ENCODE peak calls at places on chromosomes 16 and 17, in six cellular contexts. Y is CD8-positive, alpha-beta T cell; D is stomach; S is kidney epithelial cell; R is neural progenitor cell; W is WERI-Rb-1. U is an unnamed sample.

GRCh38 chr17:77468897-77469296 is 328.1 kb downstream of the SEC14L1 start:
- DNase-seq in Y (no peak), D (no peak), S (no peak), R (no peak), W (no peak), U (no peak)

GRCh38 chr17:28878981-28879380 is 18.6 kb downstream of the FLOT2 start:
- DNase-seq in Y (no peak), D (peak; percentile 35), S (no peak), R (peak; percentile 54), W (peak; percentile 80), U (peak; percentile 69)

GRCh38 chr16:51773051-51773450 is 622.0 kb upstream of the SALL1 start:
- DNase-seq in Y (no peak), D (no peak), S (no peak), R (no peak), W (no peak), U (no peak)

GRCh38 chr16:30927789-30928378 is 4.5 kb downstream of the FBXL19 start:
- DNase-seq in Y (no peak), D (no peak), S (no peak), R (peak; percentile 81), W (peak; percentile 94), U (peak; percentile 70)

GRCh38 chr16:78465730-78466129 is 366.3 kb downstream of the WWOX start:
- DNase-seq in Y (no peak), D (no peak), S (no peak), R (no peak), W (no peak), U (no peak)

GRCh38 chr16:31120129-31120528 is 2.7 kb downstream of the KAT8 start:
- DNase-seq in Y (no peak), D (no peak), S (no peak), R (no peak), W (no peak), U (no peak)

GRCh38 chr17:18070861-18071340 is 16.8 kb upstream of the DRG2 start:
- DNase-seq in Y (no peak), D (no peak), S (peak; percentile 16), R (peak; percentile 49), W (peak; percentile 61), U (peak; percentile 46)

GRCh38 chr16:64971211-64971610 is 150.7 kb downstream of the CDH11 start:
- DNase-seq in Y (no peak), D (no peak), S (no peak), R (no peak), W (no peak), U (no peak)

GRCh38 chr16:5032748-5033167 is 977 bp downstream of the NAGPA start:
- DNase-seq in Y (no peak), D (peak; percentile 40), S (no peak), R (no peak), W (no peak), U (no peak)

GRCh38 chr17:57766307-57766943 is 21.3 kb upstream of the CCDC182 start:
- DNase-seq in Y (no peak), D (no peak), S (no peak), R (no peak), W (no peak), U (no peak)

GRCh38 chr16:49461517-49461951 is 87.9 kb downstream of the C16orf78 start:
- DNase-seq in Y (peak; percentile 4), D (peak; percentile 2), S (no peak), R (no peak), W (no peak), U (no peak)

GRCh38 chr17:43772877-43773648 is 5.7 kb downstream of the DUSP3 start:
- DNase-seq in Y (no peak), D (no peak), S (no peak), R (no peak), W (no peak), U (no peak)

GRCh38 chr16:17629936-17630335 is 159.2 kb upstream of the XYLT1 start:
- DNase-seq in Y (no peak), D (no peak), S (no peak), R (no peak), W (no peak), U (no peak)

GRCh38 chr16:67833035-67833417 is 9.1 kb upstream of the THAP11 start:
- DNase-seq in Y (no peak), D (no peak), S (no peak), R (no peak), W (no peak), U (no peak)

GRCh38 chr16:28326881-28327610 is 34.7 kb downstream of the SBK1 start:
- DNase-seq in Y (peak; percentile 75), D (peak; percentile 67), S (no peak), R (peak; percentile 81), W (peak; percentile 72), U (peak; percentile 86)

GRCh38 chr16:17101646-17102045 is 369.1 kb downstream of the XYLT1 start:
- DNase-seq in Y (no peak), D (no peak), S (no peak), R (peak; percentile 25), W (peak; percentile 19), U (no peak)

GRCh38 chr16:87412996-87413421 is 20.9 kb downstream of the MAP1LC3B start:
- DNase-seq in Y (no peak), D (no peak), S (no peak), R (no peak), W (no peak), U (no peak)

GRCh38 chr17:6110088-6110487 is 39.9 kb downstream of the WSCD1 start:
- DNase-seq in Y (no peak), D (no peak), S (no peak), R (no peak), W (no peak), U (no peak)

GRCh38 chr16:66486773-66487579 is 59.9 kb downstream of the BEAN1 start:
- DNase-seq in Y (no peak), D (peak; percentile 24), S (peak; percentile 49), R (no peak), W (no peak), U (no peak)

GRCh38 chr16:81462683-81463082 is 18.1 kb downstream of the CMIP start:
- DNase-seq in Y (no peak), D (no peak), S (no peak), R (no peak), W (no peak), U (no peak)

GRCh38 chr17:10130263-10130662 is 68.1 kb downstream of the GAS7 start:
- DNase-seq in Y (no peak), D (no peak), S (no peak), R (no peak), W (no peak), U (no peak)

GRCh38 chr17:21066394-21066793 is 23.6 kb upstream of the USP22 start:
- DNase-seq in Y (no peak), D (peak; percentile 19), S (no peak), R (no peak), W (no peak), U (no peak)

DNA sequence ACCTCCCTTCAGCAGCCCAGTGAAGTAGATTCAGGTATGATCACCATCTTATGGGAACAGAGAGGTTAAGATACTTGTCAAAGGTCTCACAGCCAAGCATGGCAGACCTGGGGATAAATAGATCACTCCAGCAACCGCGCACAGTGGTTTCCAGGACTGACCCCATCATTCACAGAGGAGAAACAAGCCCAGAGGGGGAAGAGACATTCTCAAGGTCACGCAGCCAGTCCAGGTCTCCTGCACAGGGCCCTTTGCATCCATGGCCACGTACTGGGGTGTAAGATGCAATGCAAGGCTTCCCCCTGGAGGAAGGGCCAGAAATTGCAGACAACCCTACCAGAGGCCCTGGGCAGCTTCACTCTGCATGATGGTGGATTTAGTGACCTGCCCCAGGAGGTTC is 19.9 kb downstream of the TLE7 start:
- DNase-seq in Y (no peak), D (no peak), S (no peak), R (peak; percentile 49), W (peak; percentile 40), U (peak; percentile 55)
- TF ChIP-seq CTCF in Y (peak; percentile 30), D (peak; percentile 16), S (peak; percentile 30), R (peak; percentile 52), W (peak; percentile 65), U (peak; percentile 45)

GRCh38 chr17:2400474-2400866 is 390 bp downstream of the MNT start:
- DNase-seq in Y (peak; percentile 53), D (peak; percentile 54), S (no peak), R (peak; percentile 90), W (no peak), U (peak; percentile 59)

GRCh38 chr17:2401426-2402221 is 764 bp upstream of the MNT start:
- DNase-seq in Y (peak; percentile 99), D (peak; percentile 100), S (peak; percentile 94), R (peak; percentile 100), W (peak; percentile 99), U (peak; percentile 94)

GRCh38 chr17:2402517-2402916 is 1.7 kb upstream of the MNT start:
- DNase-seq in Y (no peak), D (no peak), S (no peak), R (peak; percentile 49), W (peak; percentile 15), U (no peak)

GRCh38 chr17:2399572-2400473 is 1.0 kb downstream of the MNT start:
- DNase-seq in Y (peak; percentile 91), D (peak; percentile 97), S (no peak), R (peak; percentile 98), W (peak; percentile 92), U (peak; percentile 94)

DNA sequence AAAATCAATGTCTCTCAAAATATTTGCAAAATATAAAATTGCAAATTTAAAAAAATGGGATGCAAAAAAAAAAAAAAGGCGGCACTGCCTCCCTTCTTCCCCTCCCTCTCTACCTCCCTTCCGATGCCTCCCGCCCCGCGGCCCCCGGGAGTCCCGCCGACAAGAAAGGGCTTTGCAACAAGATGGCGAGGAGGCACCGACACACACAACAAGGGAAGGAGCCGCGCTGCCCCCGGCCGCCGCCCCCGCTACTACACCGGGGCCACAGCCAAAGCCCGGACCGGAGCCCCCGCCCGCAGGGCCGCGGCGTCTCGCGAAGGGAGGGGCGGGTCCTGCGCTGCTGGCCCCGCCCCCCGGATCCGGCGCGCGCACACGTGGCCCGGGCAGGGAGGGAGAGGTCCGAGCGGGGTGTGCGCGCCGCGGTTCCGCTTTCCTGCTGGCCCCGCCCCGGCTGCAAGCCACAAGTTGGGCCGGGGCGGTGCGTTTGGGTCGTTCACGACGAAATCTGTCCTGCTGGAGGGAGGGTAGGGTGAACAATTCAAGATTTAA is at the start of gene MNT:
- DNase-seq in Y (peak; percentile 91), D (peak; percentile 95), S (no peak), R (peak; percentile 97), W (peak; percentile 93), U (peak; percentile 95)
- TF ChIP-seq CTCF in Y (no peak), D (peak; percentile 24), S (no peak), R (no peak), W (no peak), U (no peak)

DNA sequence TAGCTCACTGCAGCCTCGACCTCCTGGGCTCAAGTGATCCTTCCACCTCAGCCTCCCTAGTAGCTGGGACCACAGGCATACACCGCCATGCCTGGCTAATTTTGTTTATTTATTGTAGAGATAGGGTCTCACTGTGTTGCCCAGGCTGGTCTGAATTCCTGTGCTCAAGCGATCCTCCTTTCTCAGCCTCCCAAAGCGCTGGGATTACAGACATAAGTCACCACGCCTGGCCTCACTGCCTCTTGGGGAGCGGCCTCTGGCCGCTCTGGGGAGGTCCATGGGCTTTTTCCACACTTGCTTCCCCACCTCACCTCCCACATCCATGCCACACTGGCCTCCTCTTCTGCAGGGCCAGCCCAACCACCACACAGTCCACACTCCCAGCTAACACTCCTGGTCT is 18.3 kb upstream of the ADGRG3 start:
- DNase-seq in Y (no peak), D (no peak), S (no peak), R (no peak), W (no peak), U (no peak)
- TF ChIP-seq CTCF in Y (no peak), D (no peak), S (no peak), R (no peak), W (no peak), U (no peak)

GRCh38 chr16:77223184-77223583 is 24.0 kb downstream of the SYCE1L start:
- DNase-seq in Y (no peak), D (no peak), S (no peak), R (peak; percentile 48), W (peak; percentile 60), U (peak; percentile 35)
- TF ChIP-seq CTCF in Y (peak; percentile 44), D (no peak), S (peak; percentile 28), R (peak; percentile 62), W (peak; percentile 71), U (peak; percentile 30)

U was measured in GM13976.